ENCODE peak calls at places on chromosomes 3 and 15, in six cellular contexts. U is mesendoderm, L is IMR-90, O is mesenchymal stem cell, V is H9, X is H1. P is an unnamed sample.

GRCh38 chr3:188323067-188323842 is 169.3 kb downstream of the LPP start:
- DNase-seq in U (no peak), L (no peak), O (no peak), V (no peak), X (no peak), P (no peak)

GRCh38 chr15:89227425-89227824 is 6.0 kb upstream of the RLBP1 start:
- DNase-seq in U (peak), L (no peak), O (no peak), V (no peak), X (no peak), P (no peak)

GRCh38 chr3:143895805-143896204 is 47.5 kb upstream of the SLC9A9 start:
- DNase-seq in U (no peak), L (peak), O (peak), V (no peak), X (no peak), P (no peak)

GRCh38 chr3:172294238-172294806 is 153.9 kb downstream of the GHSR start:
- DNase-seq in U (no peak), L (no peak), O (no peak), V (no peak), X (no peak), P (no peak)

GRCh38 chr15:95105229-95105628 is 873.9 kb downstream of the MCTP2 start:
- DNase-seq in U (peak), L (peak), O (peak), V (no peak), X (no peak), P (peak)

GRCh38 chr3:177340243-177340830 is 143.1 kb upstream of the TBL1XR1 start:
- DNase-seq in U (peak), L (no peak), O (no peak), V (no peak), X (peak), P (no peak)

GRCh38 chr3:171606151-171606751 is 146.0 kb upstream of the TNIK start:
- DNase-seq in U (no peak), L (peak), O (peak), V (no peak), X (no peak), P (peak)

GRCh38 chr3:69058180-69058946 is 6.2 kb upstream of the TMF1 start:
- DNase-seq in U (no peak), L (no peak), O (no peak), V (no peak), X (no peak), P (no peak)

GRCh38 chr3:196969001-196969659 is 497 bp upstream of the PIGZ start:
- DNase-seq in U (no peak), L (no peak), O (peak), V (no peak), X (no peak), P (peak)

GRCh38 chr3:33597257-33597689 is 120.8 kb downstream of the CLASP2 start:
- DNase-seq in U (no peak), L (no peak), O (no peak), V (no peak), X (no peak), P (no peak)

GRCh38 chr15:52789601-52790165 is 453 bp downstream of the ONECUT1 start:
- DNase-seq in U (peak), L (peak), O (peak), V (no peak), X (peak), P (no peak)

GRCh38 chr15:78625621-78626280 is 5.0 kb upstream of the CHRNA3 start:
- DNase-seq in U (no peak), L (no peak), O (no peak), V (no peak), X (no peak), P (no peak)

GRCh38 chr15:40421246-40422157 is 15.9 kb downstream of the IVD start:
- DNase-seq in U (peak), L (peak), O (peak), V (peak), X (peak), P (peak)

GRCh38 chr3:123449092-123449985 is 449 bp upstream of the ADCY5 start:
- DNase-seq in U (peak), L (peak), O (peak), V (peak), X (peak), P (peak)

GRCh38 chr15:99613887-99614642 is 48.3 kb downstream of the MEF2A start:
- DNase-seq in U (no peak), L (peak), O (peak), V (no peak), X (no peak), P (peak)

GRCh38 chr3:94234177-94234788 is 171.4 kb downstream of the NSUN3 start:
- DNase-seq in U (peak), L (peak), O (peak), V (no peak), X (no peak), P (no peak)

GRCh38 chr15:44666208-44667038 is 3.0 kb upstream of the SPG11 start:
- DNase-seq in U (no peak), L (no peak), O (no peak), V (no peak), X (no peak), P (no peak)

GRCh38 chr3:136819784-136820640 is 1.1 kb downstream of the SLC35G2 start:
- DNase-seq in U (peak), L (peak), O (peak), V (peak), X (peak), P (peak)

GRCh38 chr3:136818191-136818850 is 605 bp upstream of the SLC35G2 start:
- DNase-seq in U (peak), L (peak), O (peak), V (peak), X (peak), P (no peak)

GRCh38 chr3:136818851-136819783 is at the start of gene SLC35G2:
- DNase-seq in U (peak), L (peak), O (peak), V (peak), X (peak), P (peak)

GRCh38 chr3:136811701-136812100 is 7.2 kb upstream of the SLC35G2 start:
- DNase-seq in U (peak), L (no peak), O (no peak), V (peak), X (no peak), P (no peak)

GRCh38 chr3:136817448-136817847 is 1.5 kb upstream of the SLC35G2 start:
- DNase-seq in U (no peak), L (peak), O (peak), V (no peak), X (no peak), P (no peak)
- H3K4ac ChIP-seq in U (no peak), L (no peak), O (no peak), V (no peak), X (no peak), P (no peak)

GRCh38 chr15:26891448-26891881 is 24.6 kb downstream of the GABRA5 start:
- DNase-seq in U (peak), L (peak), O (peak), V (peak), X (peak), P (peak)

GRCh38 chr15:26892119-26892518 is 25.3 kb downstream of the GABRA5 start:
- DNase-seq in U (no peak), L (no peak), O (no peak), V (no peak), X (no peak), P (no peak)

GRCh38 chr15:26892678-26893077 is 25.8 kb downstream of the GABRA5 start:
- DNase-seq in U (no peak), L (no peak), O (no peak), V (no peak), X (no peak), P (no peak)

GRCh38 chr15:26894181-26894580 is 27.3 kb downstream of the GABRA5 start:
- DNase-seq in U (no peak), L (no peak), O (no peak), V (no peak), X (no peak), P (no peak)

GRCh38 chr15:26893351-26894065 is 26.6 kb downstream of the GABRA5 start:
- DNase-seq in U (no peak), L (no peak), O (no peak), V (no peak), X (no peak), P (no peak)
- H3K4ac ChIP-seq in U (no peak), L (no peak), O (no peak), V (no peak), X (peak), P (no peak)

DNA sequence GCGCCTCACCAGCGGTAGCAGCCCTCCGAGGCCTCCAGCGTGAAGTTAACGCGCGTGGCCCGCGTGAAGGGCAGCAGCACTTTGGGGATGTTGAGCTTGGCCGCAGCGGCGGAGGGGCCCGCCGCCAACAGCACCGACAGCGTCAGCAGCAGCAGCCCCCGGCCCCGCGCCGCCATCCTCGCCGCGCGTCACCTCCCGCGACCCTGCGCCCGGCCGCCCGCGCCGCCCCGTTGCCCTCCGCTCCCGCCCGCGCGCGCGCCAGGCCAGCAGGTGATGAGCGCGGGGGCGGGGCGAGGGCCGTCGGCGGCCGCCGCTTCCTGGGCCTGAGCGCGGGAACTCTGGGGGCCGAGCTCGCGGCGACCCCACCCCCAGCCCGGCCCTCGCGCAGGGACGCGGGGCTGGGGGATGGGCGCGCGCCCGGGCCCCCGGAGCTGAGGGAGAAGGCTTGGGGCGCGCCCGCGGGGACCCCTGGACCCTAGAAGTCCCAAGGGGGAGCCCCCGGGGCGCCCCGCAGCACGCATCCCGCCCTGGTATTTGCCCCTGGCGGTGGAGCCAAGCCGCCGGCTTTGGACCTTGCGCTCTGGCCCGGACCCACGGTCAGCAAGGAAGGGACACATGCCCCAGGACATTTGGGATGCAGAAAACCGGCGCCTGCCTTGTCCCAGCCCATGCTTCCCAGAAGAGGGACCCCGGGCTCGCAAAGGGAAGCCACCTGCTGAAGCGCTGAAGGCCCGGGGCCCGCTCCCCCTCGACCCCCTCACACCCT is at the start of gene NUP210:
- DNase-seq in U (peak), L (no peak), O (no peak), V (peak), X (peak), P (peak)
- H3K4ac ChIP-seq in U (no peak), L (no peak), O (no peak), V (no peak), X (peak), P (no peak)

GRCh38 chr3:12741205-12741604 is 17.9 kb downstream of the TMEM40 start:
- DNase-seq in U (peak), L (no peak), O (no peak), V (no peak), X (no peak), P (no peak)
- H3K4ac ChIP-seq in U (no peak), L (no peak), O (no peak), V (no peak), X (no peak), P (no peak)

DNA sequence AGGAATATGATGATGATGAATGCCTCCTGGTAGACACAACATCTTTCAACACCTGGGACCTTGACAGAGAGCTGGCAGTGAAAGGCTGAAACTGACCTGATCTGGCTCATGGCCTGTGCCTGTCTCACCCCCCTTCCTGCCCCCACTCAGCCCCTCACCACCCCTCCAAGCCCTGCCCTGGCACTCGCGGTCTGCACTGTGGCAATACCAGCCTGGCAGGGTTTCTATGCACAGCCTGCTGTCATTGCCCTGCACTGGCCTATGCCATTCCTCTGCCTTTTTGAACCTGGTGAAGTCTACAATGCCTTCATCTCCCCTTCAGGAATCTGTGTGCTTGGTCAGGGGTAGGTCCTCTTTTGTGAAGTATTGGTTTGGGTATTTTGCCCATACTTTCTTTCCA is 56.5 kb downstream of the ACAD9 start:
- DNase-seq in U (no peak), L (no peak), O (no peak), V (no peak), X (peak), P (no peak)
- H3K4ac ChIP-seq in U (no peak), L (no peak), O (no peak), V (no peak), X (no peak), P (no peak)

GRCh38 chr15:74421302-74422245 is 12.2 kb downstream of the SEMA7A start:
- DNase-seq in U (no peak), L (no peak), O (no peak), V (no peak), X (no peak), P (no peak)
- H3K4ac ChIP-seq in U (no peak), L (peak), O (no peak), V (no peak), X (peak), P (peak)

P was measured in trophoblast cell.